ENCODE peak calls at places on chromosomes 13 and 19, in seven cellular contexts. One of them, this sample, is unnamed.

GRCh38 chr13:35888327-35888940 is 242.7 kb downstream of the DCLK1 start:
- DNase-seq in fibroblast of pulmonary artery: peak
- DNase-seq in RPMI8226: no peak
- DNase-seq in NCI-H774: peak
- DNase-seq in effector CD4-positive, alpha-beta T cell: no peak
- DNase-seq in WTC11: no peak
- DNase-seq in left colon: no peak
- DNase-seq in this sample: no peak

GRCh38 chr13:59480398-59480797 is 683.3 kb downstream of the DIAPH3 start:
- DNase-seq in effector CD4-positive, alpha-beta T cell: no peak
- DNase-seq in left colon: no peak
- DNase-seq in NCI-H774: no peak
- DNase-seq in fibroblast of pulmonary artery: peak
- DNase-seq in WTC11: no peak
- DNase-seq in RPMI8226: no peak
- DNase-seq in this sample: no peak

GRCh38 chr19:1041835-1042685 is 2.2 kb downstream of the ABCA7 start:
- DNase-seq in NCI-H774: no peak
- DNase-seq in RPMI8226: no peak
- DNase-seq in left colon: peak
- DNase-seq in effector CD4-positive, alpha-beta T cell: no peak
- DNase-seq in fibroblast of pulmonary artery: no peak
- DNase-seq in WTC11: no peak
- DNase-seq in this sample: peak

GRCh38 chr19:45172611-45173208 is 5.3 kb downstream of the TRAPPC6A start:
- DNase-seq in NCI-H774: no peak
- DNase-seq in fibroblast of pulmonary artery: no peak
- DNase-seq in RPMI8226: no peak
- DNase-seq in WTC11: no peak
- DNase-seq in effector CD4-positive, alpha-beta T cell: no peak
- DNase-seq in left colon: no peak
- DNase-seq in this sample: no peak

GRCh38 chr19:11382898-11383705 is 1.0 kb downstream of the EPOR start:
- DNase-seq in NCI-H774: peak
- DNase-seq in fibroblast of pulmonary artery: peak
- DNase-seq in WTC11: peak
- DNase-seq in RPMI8226: peak
- DNase-seq in effector CD4-positive, alpha-beta T cell: no peak
- DNase-seq in left colon: peak
- DNase-seq in this sample: peak

GRCh38 chr19:29588095-29588494 is 18.0 kb upstream of the POP4 start:
- DNase-seq in effector CD4-positive, alpha-beta T cell: no peak
- DNase-seq in NCI-H774: no peak
- DNase-seq in left colon: no peak
- DNase-seq in fibroblast of pulmonary artery: no peak
- DNase-seq in RPMI8226: no peak
- DNase-seq in WTC11: no peak
- DNase-seq in this sample: no peak

GRCh38 chr13:65555973-65556372 is 1674.2 kb downstream of the PCDH9 start:
- DNase-seq in WTC11: no peak
- DNase-seq in NCI-H774: peak
- DNase-seq in RPMI8226: no peak
- DNase-seq in effector CD4-positive, alpha-beta T cell: no peak
- DNase-seq in fibroblast of pulmonary artery: no peak
- DNase-seq in left colon: no peak
- DNase-seq in this sample: no peak

GRCh38 chr13:110466261-110466660 is 95.3 kb downstream of the RAB20 start:
- DNase-seq in effector CD4-positive, alpha-beta T cell: no peak
- DNase-seq in fibroblast of pulmonary artery: no peak
- DNase-seq in NCI-H774: peak
- DNase-seq in WTC11: no peak
- DNase-seq in left colon: no peak
- DNase-seq in RPMI8226: no peak
- DNase-seq in this sample: no peak

GRCh38 chr13:26895081-26895807 is 134.7 kb upstream of the GPR12 start:
- DNase-seq in NCI-H774: no peak
- DNase-seq in RPMI8226: no peak
- DNase-seq in fibroblast of pulmonary artery: no peak
- DNase-seq in effector CD4-positive, alpha-beta T cell: no peak
- DNase-seq in WTC11: peak
- DNase-seq in left colon: no peak
- DNase-seq in this sample: no peak

GRCh38 chr19:35811317-35812219 is 1.1 kb downstream of the PRODH2 start:
- DNase-seq in left colon: no peak
- DNase-seq in WTC11: no peak
- DNase-seq in RPMI8226: no peak
- DNase-seq in effector CD4-positive, alpha-beta T cell: no peak
- DNase-seq in NCI-H774: no peak
- DNase-seq in fibroblast of pulmonary artery: no peak
- DNase-seq in this sample: no peak

GRCh38 chr19:23531976-23532375 is 136.7 kb upstream of the ZNF91 start:
- DNase-seq in RPMI8226: no peak
- DNase-seq in left colon: no peak
- DNase-seq in effector CD4-positive, alpha-beta T cell: no peak
- DNase-seq in fibroblast of pulmonary artery: no peak
- DNase-seq in NCI-H774: no peak
- DNase-seq in WTC11: no peak
- DNase-seq in this sample: no peak

GRCh38 chr13:80341771-80342271 is 895 bp upstream of the SPRY2 start:
- DNase-seq in effector CD4-positive, alpha-beta T cell: no peak
- DNase-seq in RPMI8226: no peak
- DNase-seq in fibroblast of pulmonary artery: peak
- DNase-seq in WTC11: peak
- DNase-seq in left colon: peak
- DNase-seq in NCI-H774: no peak
- DNase-seq in this sample: no peak

GRCh38 chr13:50685491-50685890 is 158.0 kb downstream of the DLEU7 start:
- DNase-seq in RPMI8226: peak
- DNase-seq in fibroblast of pulmonary artery: peak
- DNase-seq in NCI-H774: no peak
- DNase-seq in WTC11: no peak
- DNase-seq in effector CD4-positive, alpha-beta T cell: no peak
- DNase-seq in left colon: peak
- DNase-seq in this sample: peak

GRCh38 chr13:30119476-30119875 is 187.9 kb downstream of the KATNAL1 start:
- DNase-seq in effector CD4-positive, alpha-beta T cell: no peak
- DNase-seq in WTC11: no peak
- DNase-seq in NCI-H774: no peak
- DNase-seq in RPMI8226: no peak
- DNase-seq in fibroblast of pulmonary artery: peak
- DNase-seq in left colon: peak
- DNase-seq in this sample: no peak

GRCh38 chr19:10769533-10770491 is 51.9 kb downstream of the DNM2 start:
- DNase-seq in effector CD4-positive, alpha-beta T cell: no peak
- DNase-seq in fibroblast of pulmonary artery: peak
- DNase-seq in WTC11: no peak
- DNase-seq in left colon: no peak
- DNase-seq in NCI-H774: no peak
- DNase-seq in RPMI8226: no peak
- DNase-seq in this sample: peak

GRCh38 chr19:13164370-13165090 is 14.3 kb downstream of the IER2 start:
- DNase-seq in NCI-H774: peak
- DNase-seq in effector CD4-positive, alpha-beta T cell: peak
- DNase-seq in left colon: peak
- DNase-seq in fibroblast of pulmonary artery: peak
- DNase-seq in WTC11: peak
- DNase-seq in RPMI8226: peak
- DNase-seq in this sample: peak

GRCh38 chr19:658059-658839 is 4.8 kb downstream of the RNF126 start:
- DNase-seq in effector CD4-positive, alpha-beta T cell: no peak
- DNase-seq in NCI-H774: no peak
- DNase-seq in RPMI8226: no peak
- DNase-seq in WTC11: no peak
- DNase-seq in fibroblast of pulmonary artery: no peak
- DNase-seq in left colon: no peak
- DNase-seq in this sample: no peak

GRCh38 chr13:62357887-62358645 is 942.4 kb upstream of the PCDH20 start:
- DNase-seq in NCI-H774: no peak
- DNase-seq in fibroblast of pulmonary artery: peak
- DNase-seq in left colon: no peak
- DNase-seq in WTC11: peak
- DNase-seq in RPMI8226: peak
- DNase-seq in effector CD4-positive, alpha-beta T cell: no peak
- DNase-seq in this sample: no peak

GRCh38 chr19:35048911-35049411 is 7.4 kb downstream of the HPN start:
- DNase-seq in NCI-H774: peak
- DNase-seq in fibroblast of pulmonary artery: no peak
- DNase-seq in effector CD4-positive, alpha-beta T cell: no peak
- DNase-seq in left colon: no peak
- DNase-seq in RPMI8226: peak
- DNase-seq in WTC11: no peak
- DNase-seq in this sample: peak